ENCODE peak calls at places on chromosome 19, in seven cellular contexts. One of them, this sample, is unnamed.

GRCh38 chr19:31448221-31448657 is 99.0 kb upstream of the TSHZ3 start:
- DNase-seq in A172: peak; percentile 73
- DNase-seq in mesenchymal stem cell: peak; percentile 84
- DNase-seq in kidney: peak; percentile 82
- DNase-seq in EH: peak; percentile 84
- DNase-seq in astrocyte of the spinal cord: peak; percentile 25
- DNase-seq in amniotic stem cell: no peak
- DNase-seq in this sample: no peak

GRCh38 chr19:31353826-31354225 is 4.6 kb upstream of the TSHZ3 start:
- DNase-seq in astrocyte of the spinal cord: no peak
- DNase-seq in A172: no peak
- DNase-seq in EH: no peak
- DNase-seq in amniotic stem cell: no peak
- DNase-seq in mesenchymal stem cell: no peak
- DNase-seq in kidney: peak; percentile 70
- DNase-seq in this sample: peak; percentile 66

GRCh38 chr19:39966617-39967016 is 4.3 kb upstream of the PSMC4 start:
- DNase-seq in mesenchymal stem cell: no peak
- DNase-seq in astrocyte of the spinal cord: no peak
- DNase-seq in kidney: no peak
- DNase-seq in EH: no peak
- DNase-seq in amniotic stem cell: no peak
- DNase-seq in A172: no peak
- DNase-seq in this sample: no peak

GRCh38 chr19:48121909-48122371 is 11.3 kb upstream of the PLA2G4C start:
- DNase-seq in EH: peak; percentile 86
- DNase-seq in astrocyte of the spinal cord: peak; percentile 17
- DNase-seq in kidney: no peak
- DNase-seq in mesenchymal stem cell: no peak
- DNase-seq in A172: peak; percentile 34
- DNase-seq in amniotic stem cell: no peak
- DNase-seq in this sample: no peak

GRCh38 chr19:9523885-9524474 is 14.5 kb downstream of the ZNF426 start:
- DNase-seq in EH: no peak
- DNase-seq in kidney: no peak
- DNase-seq in mesenchymal stem cell: peak; percentile 5
- DNase-seq in astrocyte of the spinal cord: peak; percentile 15
- DNase-seq in amniotic stem cell: no peak
- DNase-seq in A172: no peak
- DNase-seq in this sample: peak; percentile 14

GRCh38 chr19:49430678-49431329 is 5.6 kb downstream of the GFY start:
- DNase-seq in EH: peak; percentile 18
- DNase-seq in kidney: no peak
- DNase-seq in amniotic stem cell: no peak
- DNase-seq in mesenchymal stem cell: no peak
- DNase-seq in astrocyte of the spinal cord: no peak
- DNase-seq in A172: no peak
- DNase-seq in this sample: no peak

GRCh38 chr19:35959040-35959967 is 23.1 kb downstream of the LRFN3 start:
- DNase-seq in amniotic stem cell: no peak
- DNase-seq in kidney: peak; percentile 85
- DNase-seq in mesenchymal stem cell: no peak
- DNase-seq in astrocyte of the spinal cord: no peak
- DNase-seq in A172: no peak
- DNase-seq in EH: peak; percentile 23
- DNase-seq in this sample: peak; percentile 57

GRCh38 chr19:480016-480855 is 16.1 kb upstream of the MADCAM1 start:
- DNase-seq in mesenchymal stem cell: peak; percentile 70
- DNase-seq in kidney: peak; percentile 90
- DNase-seq in A172: no peak
- DNase-seq in astrocyte of the spinal cord: peak; percentile 12
- DNase-seq in amniotic stem cell: no peak
- DNase-seq in EH: peak; percentile 39
- DNase-seq in this sample: peak; percentile 87

GRCh38 chr19:35360880-35361420 is 2.7 kb downstream of the FFAR3 start:
- DNase-seq in mesenchymal stem cell: no peak
- DNase-seq in amniotic stem cell: no peak
- DNase-seq in EH: no peak
- DNase-seq in kidney: no peak
- DNase-seq in astrocyte of the spinal cord: no peak
- DNase-seq in A172: no peak
- DNase-seq in this sample: no peak

GRCh38 chr19:53808710-53809125 is 15.4 kb downstream of the NLRP12 start:
- DNase-seq in astrocyte of the spinal cord: peak; percentile 24
- DNase-seq in EH: peak; percentile 64
- DNase-seq in amniotic stem cell: no peak
- DNase-seq in kidney: no peak
- DNase-seq in A172: peak; percentile 80
- DNase-seq in mesenchymal stem cell: peak; percentile 15
- DNase-seq in this sample: peak; percentile 87

GRCh38 chr19:35063940-35064818 is 22.7 kb downstream of the HPN start:
- DNase-seq in A172: peak; percentile 78
- DNase-seq in astrocyte of the spinal cord: peak; percentile 69
- DNase-seq in amniotic stem cell: no peak
- DNase-seq in EH: peak; percentile 58
- DNase-seq in kidney: no peak
- DNase-seq in mesenchymal stem cell: peak; percentile 46
- DNase-seq in this sample: no peak

GRCh38 chr19:7597689-7598088 is 2.0 kb downstream of the CAMSAP3 start:
- DNase-seq in amniotic stem cell: no peak
- DNase-seq in kidney: no peak
- DNase-seq in astrocyte of the spinal cord: no peak
- DNase-seq in A172: no peak
- DNase-seq in EH: no peak
- DNase-seq in mesenchymal stem cell: no peak
- DNase-seq in this sample: no peak

GRCh38 chr19:3606690-3607289 is at the start of gene TBXA2R:
- DNase-seq in astrocyte of the spinal cord: peak; percentile 66
- DNase-seq in kidney: peak; percentile 83
- DNase-seq in EH: peak; percentile 75
- DNase-seq in amniotic stem cell: peak; percentile 24
- DNase-seq in A172: peak; percentile 67
- DNase-seq in mesenchymal stem cell: peak; percentile 75
- DNase-seq in this sample: peak; percentile 63

GRCh38 chr19:45169602-45170001 is 8.4 kb downstream of the TRAPPC6A start:
- DNase-seq in kidney: no peak
- DNase-seq in mesenchymal stem cell: no peak
- DNase-seq in A172: no peak
- DNase-seq in amniotic stem cell: no peak
- DNase-seq in astrocyte of the spinal cord: no peak
- DNase-seq in EH: no peak
- DNase-seq in this sample: no peak